ENCODE peak calls at places on chromosomes 2 and 18, in four cellular contexts. E, Y, H and Q are unnamed samples.
A peak's percentile ranks its signal among the peaks of the same experiment; 100 is the strongest.

GRCh38 chr2:124301915-124302314 is 276.8 kb downstream of the CNTNAP5 start:
- DNase-seq in E (no peak), Y (no peak), H (no peak), Q (no peak)

GRCh38 chr18:3998698-3999333 is 456.3 kb downstream of the DLGAP1 start:
- DNase-seq in E (no peak), Y (peak; percentile 14), H (peak; percentile 60), Q (no peak)

GRCh38 chr2:107588181-107588580 is 238.5 kb upstream of the RGPD4 start:
- DNase-seq in E (no peak), Y (no peak), H (no peak), Q (no peak)

GRCh38 chr2:74548919-74549684 is 4.6 kb downstream of the LOXL3 start:
- DNase-seq in E (peak; percentile 83), Y (peak; percentile 50), H (peak; percentile 90), Q (peak; percentile 76)

GRCh38 chr18:62420513-62421209 is 95.6 kb downstream of the TNFRSF11A start:
- DNase-seq in E (no peak), Y (peak; percentile 85), H (peak; percentile 80), Q (peak; percentile 69)

GRCh38 chr2:43222472-43223146 is 3.8 kb downstream of the ZFP36L2 start:
- DNase-seq in E (no peak), Y (no peak), H (peak; percentile 48), Q (no peak)

GRCh38 chr2:120765031-120765910 is 29.6 kb downstream of the GLI2 start:
- DNase-seq in E (peak; percentile 11), Y (no peak), H (no peak), Q (no peak)

GRCh38 chr2:96816836-96817702 is 1.0 kb downstream of the CNNM3 start:
- DNase-seq in E (no peak), Y (peak; percentile 16), H (peak; percentile 37), Q (peak; percentile 25)

GRCh38 chr18:11511434-11512095 is 97.8 kb upstream of the SLC35G4 start:
- DNase-seq in E (no peak), Y (no peak), H (no peak), Q (no peak)

GRCh38 chr2:162293122-162293781 is 25.2 kb downstream of the IFIH1 start:
- DNase-seq in E (no peak), Y (no peak), H (no peak), Q (no peak)

GRCh38 chr18:47113796-47114540 is 36.3 kb downstream of the HDHD2 start:
- DNase-seq in E (no peak), Y (no peak), H (no peak), Q (no peak)

GRCh38 chr18:47109720-47110119 is 40.6 kb downstream of the HDHD2 start:
- DNase-seq in E (no peak), Y (no peak), H (no peak), Q (no peak)

GRCh38 chr18:47110875-47111274 is 39.4 kb downstream of the HDHD2 start:
- DNase-seq in E (no peak), Y (no peak), H (no peak), Q (no peak)

GRCh38 chr18:47109049-47109448 is 41.3 kb downstream of the HDHD2 start:
- DNase-seq in E (no peak), Y (no peak), H (no peak), Q (no peak)

GRCh38 chr18:47108373-47108772 is 41.9 kb downstream of the HDHD2 start:
- DNase-seq in E (no peak), Y (no peak), H (no peak), Q (no peak)
- TF ChIP-seq HMGXB4 in E (no peak), Y (no peak), H (no peak), Q (no peak)

DNA sequence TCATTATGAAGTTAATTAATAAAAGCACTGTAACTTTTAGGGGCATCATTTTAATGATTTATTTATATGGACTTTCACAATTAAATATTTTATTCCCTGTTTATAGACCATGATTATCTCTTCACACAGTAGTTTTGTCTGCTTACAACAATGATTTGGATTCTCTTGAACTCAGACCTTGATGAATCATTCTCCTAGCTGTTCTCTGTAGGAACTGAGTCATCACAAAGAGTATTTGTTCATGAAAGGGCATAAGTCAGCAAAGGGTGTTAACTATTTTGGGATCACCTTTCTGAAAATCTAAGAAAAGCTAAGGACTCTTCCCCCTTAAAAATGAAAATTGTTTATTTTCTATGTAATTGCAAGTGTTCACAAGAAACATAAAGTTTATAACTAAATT is 461.1 kb upstream of the UBE2E3 start:
- DNase-seq in E (no peak), Y (peak; percentile 12), H (no peak), Q (peak; percentile 11)
- TF ChIP-seq HMGXB4 in E (no peak), Y (no peak), H (no peak), Q (no peak)

DNA sequence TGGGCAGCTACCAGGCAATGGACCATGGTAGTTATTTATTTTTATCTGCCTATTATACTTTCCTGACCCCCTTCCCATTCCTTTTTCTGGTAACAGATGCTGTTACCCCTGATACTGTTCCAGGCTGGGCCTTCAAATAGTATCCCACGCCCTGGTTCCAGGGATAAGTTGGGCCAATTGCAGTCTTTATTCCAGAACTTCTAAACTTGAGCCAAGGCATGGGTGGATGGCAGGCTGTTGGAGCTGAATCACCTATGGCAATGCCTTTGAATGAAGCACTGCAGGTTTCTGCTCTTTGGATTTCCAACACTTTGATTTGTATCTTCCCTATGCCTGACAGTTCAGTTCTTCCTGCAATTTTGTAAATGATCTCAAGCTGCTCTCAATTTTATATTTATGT is 99.2 kb upstream of the LHCGR start:
- DNase-seq in E (no peak), Y (no peak), H (no peak), Q (no peak)
- TF ChIP-seq HMGXB4 in E (no peak), Y (no peak), H (no peak), Q (no peak)

DNA sequence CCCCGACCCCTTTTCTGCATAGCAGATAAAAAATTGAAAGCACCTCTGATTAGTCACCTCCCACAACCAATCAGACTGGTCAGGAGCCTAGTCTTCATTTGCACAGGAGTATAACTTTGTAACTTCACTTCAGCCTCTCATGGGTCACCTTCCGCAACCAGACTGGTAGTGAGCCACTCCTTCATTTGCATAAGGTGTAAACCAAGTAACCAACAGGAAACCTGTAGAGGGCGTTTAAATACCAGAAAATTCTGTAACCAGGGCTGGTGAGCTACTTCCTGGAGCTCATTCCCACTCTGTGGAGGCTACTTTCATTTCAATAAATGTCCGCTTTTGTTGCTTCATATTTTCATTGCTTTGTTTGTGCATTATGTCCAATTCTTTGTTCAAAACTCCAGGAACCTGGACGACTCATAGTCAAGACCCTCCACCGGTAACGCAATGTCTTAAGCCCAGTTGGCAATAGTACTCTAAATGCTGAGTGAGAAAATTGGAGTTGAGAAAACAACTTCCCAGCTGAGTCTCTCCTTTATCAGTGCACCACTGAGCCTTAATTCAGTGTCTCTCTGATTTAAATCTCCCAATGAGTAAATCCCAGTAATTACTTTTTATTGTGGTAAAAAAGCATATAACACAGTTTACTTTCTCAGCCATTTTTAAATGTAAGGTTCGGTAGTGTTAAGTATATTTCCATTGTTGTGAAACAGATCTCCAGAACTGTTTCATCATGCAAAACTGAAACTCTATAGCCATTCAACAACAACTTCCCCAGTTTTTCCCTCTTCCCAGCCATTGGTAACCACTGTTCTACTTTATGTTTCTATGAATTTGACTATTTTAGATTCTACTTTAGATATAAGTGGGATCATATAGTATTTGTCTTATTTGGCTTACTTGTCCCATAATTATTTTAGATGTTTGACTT is 392.7 kb upstream of the SLC8A1 start:
- DNase-seq in E (peak; percentile 14), Y (peak; percentile 41), H (peak; percentile 1), Q (peak; percentile 40)
- TF ChIP-seq HMGXB4 in E (no peak), Y (no peak), H (no peak), Q (no peak)

DNA sequence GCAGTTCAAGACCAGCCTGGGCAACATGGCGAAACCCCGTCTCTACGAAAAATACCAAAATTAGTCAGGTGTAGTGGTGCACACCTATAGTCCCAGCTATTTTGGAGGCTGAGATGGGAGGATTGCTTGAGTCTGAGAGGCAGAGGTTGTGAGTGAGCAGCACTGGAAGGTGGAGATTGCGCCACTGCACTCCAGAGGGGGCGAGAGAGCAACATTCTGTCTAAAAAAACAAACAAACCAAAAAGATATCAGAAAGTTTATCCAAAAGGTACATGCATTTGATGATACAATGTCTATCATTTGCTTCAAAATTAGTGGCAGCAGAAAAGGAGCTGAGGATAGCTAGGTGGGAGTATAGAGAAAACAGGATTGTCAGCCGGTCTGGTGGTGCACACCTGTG is 39.8 kb upstream of the CABLES1 start:
- DNase-seq in E (no peak), Y (no peak), H (peak; percentile 15), Q (no peak)
- TF ChIP-seq HMGXB4 in E (no peak), Y (no peak), H (no peak), Q (no peak)

DNA sequence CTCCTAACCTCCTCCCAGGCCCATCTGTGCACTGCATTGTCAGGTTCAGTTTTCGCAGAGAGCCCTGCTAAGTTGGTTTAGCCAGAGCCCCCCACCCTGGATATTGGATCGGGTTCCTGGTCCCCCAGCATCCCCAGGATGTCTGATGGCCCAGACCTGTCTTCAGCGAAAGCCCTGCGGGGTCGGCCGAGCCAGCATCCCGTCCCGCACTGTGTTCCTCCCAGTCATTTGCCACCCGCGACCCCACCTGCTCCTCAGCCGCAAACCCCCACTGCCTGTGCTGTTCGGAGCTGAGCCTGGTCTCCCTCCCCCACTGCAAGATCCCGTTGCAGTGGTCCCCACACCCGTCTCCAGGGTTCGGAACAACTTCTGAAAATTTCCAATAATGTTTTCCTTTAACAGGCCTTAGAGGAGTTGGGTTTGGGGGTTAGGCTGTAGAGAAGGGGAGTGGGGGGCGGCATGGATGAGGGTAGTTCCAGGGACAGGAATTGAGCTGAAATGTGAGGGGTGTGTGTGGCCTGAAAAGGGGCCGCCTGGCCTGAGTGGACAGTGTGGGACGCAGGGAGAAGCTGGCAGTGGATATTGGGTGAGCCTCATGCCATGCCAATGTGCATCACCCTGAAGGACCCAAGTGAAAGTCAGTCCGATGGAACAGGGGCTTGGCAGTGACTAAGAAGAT is 1.6 kb upstream of the COPS9 start:
- DNase-seq in E (no peak), Y (no peak), H (no peak), Q (no peak)
- TF ChIP-seq HMGXB4 in E (no peak), Y (no peak), H (no peak), Q (no peak)

GRCh38 chr2:45813003-45813601 is 161.6 kb downstream of the PRKCE start:
- DNase-seq in E (no peak), Y (no peak), H (no peak), Q (no peak)

GRCh38 chr2:45814951-45815621 is 163.6 kb downstream of the PRKCE start:
- DNase-seq in E (no peak), Y (no peak), H (no peak), Q (no peak)

GRCh38 chr2:45814528-45814927 is 163.1 kb downstream of the PRKCE start:
- DNase-seq in E (no peak), Y (no peak), H (no peak), Q (no peak)

GRCh38 chr2:45809205-45809604 is 157.7 kb downstream of the PRKCE start:
- DNase-seq in E (no peak), Y (no peak), H (no peak), Q (no peak)

DNA sequence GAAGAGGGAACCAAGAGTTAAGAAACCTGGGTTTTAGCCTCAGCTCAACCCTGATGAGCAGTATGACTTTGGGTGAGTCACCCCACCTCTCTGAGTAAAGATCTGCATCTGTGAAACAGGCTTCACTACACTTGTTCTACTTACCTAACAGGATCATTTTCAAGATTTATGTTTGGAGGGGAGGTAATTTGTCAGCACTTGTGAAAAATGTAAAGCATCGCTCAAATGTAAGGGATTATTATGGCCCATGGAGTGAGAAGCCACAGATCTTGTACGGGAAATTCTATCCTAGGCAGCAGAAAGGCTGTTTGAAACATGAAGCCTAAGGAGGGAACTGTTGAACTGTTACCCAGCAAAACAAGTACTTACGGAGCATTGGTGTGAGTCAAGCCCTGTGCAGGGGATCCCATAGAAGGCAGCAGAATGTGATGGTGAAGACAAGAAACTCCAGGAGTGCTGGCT is 160.6 kb downstream of the PRKCE start:
- DNase-seq in E (no peak), Y (no peak), H (no peak), Q (no peak)
- TF ChIP-seq HMGXB4 in E (no peak), Y (no peak), H (no peak), Q (no peak)